ENCODE peak calls at places on chromosome 12, in six cellular contexts. V, X, A, E, P and B are unnamed samples. For H3K9me3, the result is how much of the 10 kb centered on the place peaks cover.

GRCh38 chr12:111412007-111412829 is 6.5 kb downstream of the SH2B3 start:
- DNase-seq in V (no peak), X (no peak), A (peak), E (no peak), P (no peak), B (no peak)

GRCh38 chr12:51393676-51394545 is 2.7 kb upstream of the GALNT6 start:
- DNase-seq in V (no peak), X (peak), A (peak), E (peak), P (no peak), B (no peak)

GRCh38 chr12:86914716-86915115 is 658.5 kb upstream of the MGAT4C start:
- DNase-seq in V (no peak), X (no peak), A (no peak), E (no peak), P (no peak), B (no peak)

GRCh38 chr12:109721276-109721675 is 7.7 kb downstream of the FAM222A start:
- DNase-seq in V (no peak), X (no peak), A (no peak), E (no peak), P (no peak), B (no peak)

GRCh38 chr12:70936414-70936813 is 15.9 kb upstream of the PTPRR start:
- DNase-seq in V (no peak), X (no peak), A (no peak), E (no peak), P (no peak), B (no peak)

GRCh38 chr12:29735604-29736003 is 48.1 kb downstream of the TMTC1 start:
- DNase-seq in V (no peak), X (no peak), A (no peak), E (no peak), P (no peak), B (no peak)

GRCh38 chr12:25958254-25959068 is at the start of gene RASSF8:
- DNase-seq in V (peak), X (no peak), A (peak), E (no peak), P (no peak), B (peak)

GRCh38 chr12:54432815-54433164 is 13.7 kb upstream of the ITGA5 start:
- DNase-seq in V (no peak), X (no peak), A (no peak), E (no peak), P (no peak), B (no peak)

GRCh38 chr12:3046441-3047200 is 30.6 kb upstream of the TSPAN9 start:
- DNase-seq in V (peak), X (no peak), A (no peak), E (no peak), P (no peak), B (no peak)

GRCh38 chr12:63151898-63152700 is 1.1 kb upstream of the AVPR1A start:
- DNase-seq in V (no peak), X (no peak), A (peak), E (no peak), P (no peak), B (no peak)

GRCh38 chr12:108693781-108694180 is 37.5 kb downstream of the CORO1C start:
- DNase-seq in V (no peak), X (no peak), A (no peak), E (no peak), P (no peak), B (no peak)

GRCh38 chr12:69987453-69988102 is 162.6 kb downstream of the MYRFL start:
- DNase-seq in V (no peak), X (no peak), A (no peak), E (no peak), P (peak), B (no peak)

GRCh38 chr12:69904761-69905160 is 79.7 kb downstream of the MYRFL start:
- DNase-seq in V (no peak), X (no peak), A (no peak), E (no peak), P (no peak), B (no peak)

GRCh38 chr12:14810953-14811483 is 3.0 kb downstream of the SMCO3 start:
- DNase-seq in V (no peak), X (no peak), A (peak), E (no peak), P (no peak), B (no peak)

GRCh38 chr12:86683568-86683991 is 427.4 kb upstream of the MGAT4C start:
- DNase-seq in V (no peak), X (no peak), A (no peak), E (no peak), P (no peak), B (no peak)

GRCh38 chr12:109020750-109021380 is at the start of gene SVOP:
- DNase-seq in V (peak), X (peak), A (peak), E (peak), P (peak), B (peak)

GRCh38 chr12:54229624-54230212 is 40.9 kb upstream of the SMUG1 start:
- DNase-seq in V (peak), X (no peak), A (no peak), E (no peak), P (no peak), B (no peak)

GRCh38 chr12:14827043-14827442 is 13.1 kb upstream of the SMCO3 start:
- DNase-seq in V (no peak), X (no peak), A (no peak), E (no peak), P (no peak), B (no peak)

GRCh38 chr12:32949815-32950214 is 53.2 kb upstream of the PKP2 start:
- DNase-seq in V (no peak), X (no peak), A (no peak), E (no peak), P (no peak), B (no peak)

GRCh38 chr12:7375145-7375543 is 68.8 kb downstream of the CD163L1 start:
- DNase-seq in V (no peak), X (no peak), A (no peak), E (no peak), P (no peak), B (no peak)

GRCh38 chr12:118311666-118312065 is 61.0 kb downstream of the TAOK3 start:
- DNase-seq in V (no peak), X (no peak), A (no peak), E (no peak), P (no peak), B (no peak)

GRCh38 chr12:23753627-23754358 is 195.7 kb downstream of the SOX5 start:
- DNase-seq in V (no peak), X (no peak), A (no peak), E (no peak), P (no peak), B (no peak)

GRCh38 chr12:108332791-108333382 is 6.2 kb downstream of the CMKLR1 start:
- DNase-seq in V (peak), X (no peak), A (no peak), E (no peak), P (peak), B (no peak)

GRCh38 chr12:104249898-104250297 is 34.3 kb downstream of the TXNRD1 start:
- DNase-seq in V (no peak), X (no peak), A (no peak), E (no peak), P (no peak), B (no peak)

GRCh38 chr12:107760207-107760816 is 625 bp downstream of the PRDM4 start:
- DNase-seq in V (no peak), X (peak), A (peak), E (peak), P (no peak), B (peak)

GRCh38 chr12:112333030-112333429 is 49.2 kb downstream of the HECTD4 start:
- DNase-seq in V (no peak), X (no peak), A (no peak), E (no peak), P (no peak), B (no peak)

GRCh38 chr12:130202201-130202600 is 39.9 kb downstream of the FZD10 start:
- DNase-seq in V (no peak), X (no peak), A (no peak), E (no peak), P (no peak), B (no peak)

GRCh38 chr12:130204441-130204840 is 42.2 kb downstream of the FZD10 start:
- DNase-seq in V (no peak), X (no peak), A (no peak), E (no peak), P (no peak), B (no peak)

GRCh38 chr12:130205531-130205930 is 43.3 kb downstream of the FZD10 start:
- DNase-seq in V (no peak), X (no peak), A (no peak), E (no peak), P (no peak), B (no peak)

GRCh38 chr12:130201037-130201436 is 38.8 kb downstream of the FZD10 start:
- DNase-seq in V (no peak), X (no peak), A (no peak), E (no peak), P (no peak), B (no peak)

DNA sequence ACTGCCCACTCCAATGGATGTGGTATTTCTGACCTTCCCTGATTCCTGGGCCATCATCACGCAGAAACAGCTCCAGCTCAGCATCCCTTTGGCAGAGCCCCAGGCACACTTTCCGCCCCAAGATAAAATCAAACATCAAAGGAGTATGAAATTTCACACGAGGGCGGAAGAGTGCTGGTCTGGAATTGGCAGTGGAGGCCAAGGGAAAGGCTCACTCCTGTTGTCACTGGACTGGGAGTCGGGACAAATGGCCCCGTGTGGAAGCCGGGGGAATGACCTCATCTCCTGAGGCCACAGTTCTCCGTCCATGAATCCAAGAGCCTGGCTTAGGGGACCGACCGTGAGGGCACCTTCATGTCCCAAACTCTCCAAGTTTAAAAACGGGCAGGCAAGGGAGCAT is 40.9 kb downstream of the FZD10 start:
- DNase-seq in V (no peak), X (no peak), A (no peak), E (no peak), P (no peak), B (no peak)
- H3K9me3 ChIP-seq in V (under half), X (under half), A (under half), E (under half), P (under half), B (under half)

GRCh38 chr12:114316076-114316475 is 89.9 kb downstream of the TBX5 start:
- DNase-seq in V (no peak), X (no peak), A (no peak), E (no peak), P (no peak), B (no peak)

GRCh38 chr12:114314403-114314802 is 91.5 kb downstream of the TBX5 start:
- DNase-seq in V (no peak), X (no peak), A (no peak), E (no peak), P (no peak), B (no peak)

GRCh38 chr12:114313910-114314309 is 92.0 kb downstream of the TBX5 start:
- DNase-seq in V (no peak), X (no peak), A (no peak), E (no peak), P (no peak), B (no peak)

GRCh38 chr12:114311966-114312365 is 94.0 kb downstream of the TBX5 start:
- DNase-seq in V (peak), X (no peak), A (no peak), E (no peak), P (peak), B (no peak)

DNA sequence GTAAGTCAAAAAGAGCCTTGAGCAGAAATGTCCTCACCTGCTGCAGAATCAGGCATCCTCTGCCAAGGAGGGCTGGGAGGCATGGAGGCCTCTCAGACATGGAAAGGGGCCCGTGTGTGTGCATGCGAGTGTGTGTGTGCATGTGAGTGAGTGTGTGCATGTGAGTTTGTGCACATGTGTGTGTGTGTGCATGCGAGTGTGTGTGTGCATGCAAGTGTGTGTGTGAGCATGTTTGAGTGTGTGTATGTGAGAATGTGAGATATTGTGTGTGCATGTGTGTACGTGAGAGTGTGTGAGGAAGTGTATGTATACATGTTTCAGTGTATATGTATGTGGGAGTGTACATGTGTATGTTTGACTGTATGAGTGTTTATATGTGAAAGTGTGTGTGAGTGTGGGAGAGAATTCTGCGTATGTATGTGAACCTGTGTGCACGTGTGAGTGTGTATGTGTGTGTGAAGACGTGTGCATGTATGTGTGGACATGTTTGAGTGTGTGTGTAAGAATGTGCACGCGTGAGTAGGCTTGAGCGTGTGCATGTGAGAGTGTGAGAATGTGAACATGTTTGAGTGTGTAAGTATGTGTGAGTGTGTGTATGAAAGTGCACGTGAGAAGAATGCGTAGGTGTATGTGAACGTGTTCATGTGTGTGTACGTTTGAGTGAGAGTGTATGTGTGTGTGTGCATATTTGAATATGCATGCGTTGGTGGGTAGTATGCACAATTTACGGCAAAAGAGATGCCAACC is 90.8 kb downstream of the TBX5 start:
- DNase-seq in V (no peak), X (no peak), A (no peak), E (no peak), P (no peak), B (no peak)
- H3K9me3 ChIP-seq in V (under half), X (under half), A (under half), E (under half), P (under half), B (under half)

DNA sequence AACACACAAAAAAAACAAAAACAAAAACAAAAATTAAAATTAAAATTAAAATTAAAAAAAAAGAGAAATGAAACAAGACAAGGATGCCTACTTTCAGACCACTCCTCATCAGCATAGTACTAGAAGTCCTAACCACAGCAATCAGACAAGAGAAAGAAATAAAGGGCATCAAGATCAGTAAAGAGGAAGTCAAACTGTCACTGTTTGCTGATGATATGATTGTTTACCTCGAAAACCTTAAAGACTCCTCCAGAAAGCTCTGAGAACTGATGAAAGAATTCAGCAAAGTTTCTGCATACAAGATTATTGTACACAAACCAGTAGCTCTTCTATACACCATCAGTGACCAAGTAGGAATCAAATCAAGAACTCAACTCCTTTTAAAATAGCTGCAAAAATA is 29.2 kb downstream of the ALG10 start:
- DNase-seq in V (no peak), X (no peak), A (no peak), E (no peak), P (no peak), B (no peak)
- H3K9me3 ChIP-seq in V (under half), X (under half), A (under half), E (under half), P (under half), B (under half)

GRCh38 chr12:27552886-27553560 is 29.0 kb downstream of the PPFIBP1 start:
- DNase-seq in V (no peak), X (no peak), A (no peak), E (no peak), P (no peak), B (no peak)
- H3K9me3 ChIP-seq in V (under half), X (under half), A (under half), E (under half), P (under half), B (under half)

GRCh38 chr12:38268612-38269011 is 48.0 kb upstream of the ALG10B start:
- DNase-seq in V (no peak), X (no peak), A (no peak), E (no peak), P (no peak), B (no peak)

DNA sequence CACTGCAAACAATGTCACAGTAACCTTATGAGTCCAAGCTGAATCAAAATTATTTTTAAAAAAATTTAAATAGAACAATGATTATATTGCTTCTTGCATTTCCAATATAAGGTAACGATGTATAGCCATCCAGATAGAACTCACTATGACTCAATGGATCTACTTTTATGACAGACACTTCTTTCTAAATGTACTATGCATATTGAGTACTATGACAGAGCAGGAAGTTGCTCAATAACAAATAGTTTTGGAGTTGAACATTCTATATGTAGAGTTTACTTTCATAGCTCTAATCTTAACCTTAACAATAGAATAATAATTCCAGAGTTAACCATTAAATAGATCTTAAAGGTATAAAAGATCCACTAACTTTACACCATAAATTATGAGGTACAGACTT is 46.7 kb upstream of the ALG10B start:
- DNase-seq in V (no peak), X (no peak), A (no peak), E (no peak), P (no peak), B (no peak)
- H3K9me3 ChIP-seq in V (under half), X (under half), A (under half), E (under half), P (under half), B (under half)

GRCh38 chr12:130431176-130431575 is 93.5 kb downstream of the PIWIL1 start:
- DNase-seq in V (no peak), X (no peak), A (no peak), E (peak), P (no peak), B (no peak)

GRCh38 chr12:130435331-130435730 is 97.6 kb downstream of the PIWIL1 start:
- DNase-seq in V (no peak), X (no peak), A (no peak), E (peak), P (no peak), B (peak)

GRCh38 chr12:130434560-130434959 is 96.9 kb downstream of the PIWIL1 start:
- DNase-seq in V (no peak), X (no peak), A (peak), E (peak), P (no peak), B (peak)

GRCh38 chr12:130433834-130434233 is 96.1 kb downstream of the PIWIL1 start:
- DNase-seq in V (no peak), X (no peak), A (no peak), E (peak), P (no peak), B (peak)

GRCh38 chr12:130433411-130433810 is 95.7 kb downstream of the PIWIL1 start:
- DNase-seq in V (no peak), X (no peak), A (no peak), E (no peak), P (no peak), B (peak)
- H3K9me3 ChIP-seq in V (under half), X (under half), A (under half), E (under half), P (under half), B (under half)

DNA sequence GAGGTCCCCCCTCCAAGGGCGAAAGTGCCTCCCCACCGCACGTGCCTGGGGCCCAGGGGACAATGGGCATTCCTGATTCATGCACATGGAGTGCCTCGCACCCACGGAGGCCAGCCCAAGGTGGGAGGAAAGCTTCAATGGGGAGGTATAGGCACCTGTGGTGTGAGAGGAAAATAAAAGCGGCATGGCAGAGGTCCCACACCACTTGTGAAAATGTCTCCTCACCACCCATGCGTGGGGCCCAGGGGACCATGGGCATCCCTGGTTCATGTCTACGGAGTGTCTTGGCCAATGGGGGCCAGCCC is 384.7 kb downstream of the ALG10 start:
- DNase-seq in V (no peak), X (no peak), A (peak), E (no peak), P (no peak), B (peak)
- H3K9me3 ChIP-seq in V (half or more), X (under half), A (half or more), E (half or more), P (under half), B (half or more)

GRCh38 chr12:82109243-82109642 is 248.9 kb downstream of the CCDC59 start:
- DNase-seq in V (no peak), X (no peak), A (no peak), E (no peak), P (no peak), B (no peak)

DNA sequence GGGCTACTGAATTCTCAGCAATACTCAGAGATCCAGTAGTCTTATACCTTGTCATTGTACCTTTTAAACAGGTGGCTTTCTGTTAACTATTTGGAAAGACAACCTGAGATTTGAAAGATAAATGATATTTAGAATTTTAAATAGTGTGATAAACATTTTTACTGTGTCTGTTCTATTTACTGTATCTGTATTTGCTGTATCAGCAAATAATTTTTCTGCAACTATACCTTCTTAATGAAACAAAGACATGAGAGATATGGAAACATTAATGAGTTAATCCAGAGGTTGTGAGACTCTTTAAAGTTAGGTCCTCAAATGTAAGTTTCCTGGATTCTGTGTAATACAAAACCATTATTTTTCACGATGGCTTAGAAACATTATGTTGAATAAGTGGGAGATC is 249.6 kb downstream of the CCDC59 start:
- DNase-seq in V (no peak), X (no peak), A (no peak), E (no peak), P (no peak), B (no peak)
- H3K9me3 ChIP-seq in V (under half), X (under half), A (under half), E (under half), P (under half), B (under half)